ENCODE peak calls at places on chromosomes 4 and X, in five cellular contexts. One of them, this sample, is unnamed. For H3K9me3 and H3K4me1, the result is how much of the 10 kb centered on the place peaks cover.

GRCh38 chrX:3370656-3371055 is 24.2 kb upstream of the MXRA5 start:
- DNase-seq in adrenal gland: no peak
- DNase-seq in left ventricle myocardium inferior: no peak
- DNase-seq in heart left ventricle: no peak
- DNase-seq in H9: no peak
- DNase-seq in this sample: no peak

GRCh38 chr4:83855044-83855443 is 319.1 kb downstream of the GPAT3 start:
- DNase-seq in adrenal gland: no peak
- DNase-seq in left ventricle myocardium inferior: no peak
- DNase-seq in heart left ventricle: no peak
- DNase-seq in H9: no peak
- DNase-seq in this sample: no peak

GRCh38 chr4:13328591-13328990 is 155.5 kb downstream of the RAB28 start:
- DNase-seq in adrenal gland: no peak
- DNase-seq in left ventricle myocardium inferior: no peak
- DNase-seq in heart left ventricle: no peak
- DNase-seq in H9: no peak
- DNase-seq in this sample: no peak

GRCh38 chrX:23782863-23783568 is at the start of gene SAT1:
- DNase-seq in adrenal gland: peak
- DNase-seq in left ventricle myocardium inferior: peak
- DNase-seq in heart left ventricle: peak
- DNase-seq in H9: peak
- DNase-seq in this sample: peak

GRCh38 chrX:101057095-101057714 is 5.3 kb upstream of the TRMT2B start:
- DNase-seq in adrenal gland: no peak
- DNase-seq in left ventricle myocardium inferior: no peak
- DNase-seq in heart left ventricle: no peak
- DNase-seq in H9: no peak
- DNase-seq in this sample: no peak

GRCh38 chr4:94765653-94766052 is 7.9 kb downstream of the BMPR1B start:
- DNase-seq in adrenal gland: no peak
- DNase-seq in left ventricle myocardium inferior: no peak
- DNase-seq in heart left ventricle: no peak
- DNase-seq in H9: no peak
- DNase-seq in this sample: no peak

GRCh38 chr4:95984081-95984480 is 144.2 kb downstream of the PDHA2 start:
- DNase-seq in adrenal gland: no peak
- DNase-seq in left ventricle myocardium inferior: no peak
- DNase-seq in heart left ventricle: no peak
- DNase-seq in H9: no peak
- DNase-seq in this sample: no peak

GRCh38 chr4:95124906-95125504 is 367.2 kb downstream of the BMPR1B start:
- DNase-seq in adrenal gland: peak
- DNase-seq in left ventricle myocardium inferior: no peak
- DNase-seq in heart left ventricle: no peak
- DNase-seq in H9: peak
- DNase-seq in this sample: peak

GRCh38 chrX:16946971-16947562 is 609 bp downstream of the REPS2 start:
- DNase-seq in adrenal gland: peak
- DNase-seq in left ventricle myocardium inferior: peak
- DNase-seq in heart left ventricle: no peak
- DNase-seq in H9: no peak
- DNase-seq in this sample: no peak

GRCh38 chr4:162015090-162015489 is 148.7 kb downstream of the FSTL5 start:
- DNase-seq in adrenal gland: no peak
- DNase-seq in left ventricle myocardium inferior: no peak
- DNase-seq in heart left ventricle: no peak
- DNase-seq in H9: no peak
- DNase-seq in this sample: no peak

GRCh38 chrX:104668550-104668949 is 102.6 kb downstream of the IL1RAPL2 start:
- DNase-seq in adrenal gland: no peak
- DNase-seq in left ventricle myocardium inferior: no peak
- DNase-seq in heart left ventricle: no peak
- DNase-seq in H9: no peak
- DNase-seq in this sample: no peak

GRCh38 chrX:13087322-13088154 is 43.1 kb upstream of the FAM9C start:
- DNase-seq in adrenal gland: no peak
- DNase-seq in left ventricle myocardium inferior: no peak
- DNase-seq in heart left ventricle: no peak
- DNase-seq in H9: no peak
- DNase-seq in this sample: no peak

GRCh38 chr4:119016636-119017035 is 119.0 kb upstream of the MYOZ2 start:
- DNase-seq in adrenal gland: no peak
- DNase-seq in left ventricle myocardium inferior: no peak
- DNase-seq in heart left ventricle: no peak
- DNase-seq in H9: no peak
- DNase-seq in this sample: no peak

GRCh38 chr4:113958766-113959540 is 20.5 kb downstream of the ARSJ start:
- DNase-seq in adrenal gland: no peak
- DNase-seq in left ventricle myocardium inferior: no peak
- DNase-seq in heart left ventricle: no peak
- DNase-seq in H9: no peak
- DNase-seq in this sample: no peak

GRCh38 chrX:46953597-46953996 is 41.4 kb downstream of the JADE3 start:
- DNase-seq in adrenal gland: no peak
- DNase-seq in left ventricle myocardium inferior: no peak
- DNase-seq in heart left ventricle: no peak
- DNase-seq in H9: peak
- DNase-seq in this sample: no peak

GRCh38 chr4:5783486-5783885 is 72.5 kb downstream of the EVC start:
- DNase-seq in adrenal gland: no peak
- DNase-seq in left ventricle myocardium inferior: no peak
- DNase-seq in heart left ventricle: no peak
- DNase-seq in H9: peak
- DNase-seq in this sample: no peak

GRCh38 chrX:120452131-120452530 is 17.0 kb downstream of the LAMP2 start:
- DNase-seq in adrenal gland: no peak
- DNase-seq in left ventricle myocardium inferior: no peak
- DNase-seq in heart left ventricle: no peak
- DNase-seq in H9: peak
- DNase-seq in this sample: peak

GRCh38 chrX:8913665-8914409 is 112.7 kb upstream of the FAM9A start:
- DNase-seq in adrenal gland: peak
- DNase-seq in left ventricle myocardium inferior: peak
- DNase-seq in heart left ventricle: peak
- DNase-seq in H9: no peak
- DNase-seq in this sample: no peak

GRCh38 chr4:137069473-137069872 is 462.8 kb downstream of the PCDH18 start:
- DNase-seq in adrenal gland: no peak
- DNase-seq in left ventricle myocardium inferior: no peak
- DNase-seq in heart left ventricle: no peak
- DNase-seq in H9: no peak
- DNase-seq in this sample: no peak

GRCh38 chr4:129998436-129999150 is 902.6 kb downstream of the C4orf33 start:
- DNase-seq in adrenal gland: no peak
- DNase-seq in left ventricle myocardium inferior: no peak
- DNase-seq in heart left ventricle: no peak
- DNase-seq in H9: no peak
- DNase-seq in this sample: no peak

GRCh38 chr4:25401066-25401465 is 24.0 kb downstream of the ANAPC4 start:
- DNase-seq in adrenal gland: no peak
- DNase-seq in left ventricle myocardium inferior: no peak
- DNase-seq in heart left ventricle: no peak
- DNase-seq in H9: no peak
- DNase-seq in this sample: no peak

GRCh38 chr4:147049940-147050852 is 104.5 kb upstream of the TTC29 start:
- DNase-seq in adrenal gland: no peak
- DNase-seq in left ventricle myocardium inferior: no peak
- DNase-seq in heart left ventricle: no peak
- DNase-seq in H9: no peak
- DNase-seq in this sample: no peak

GRCh38 chr4:119865389-119865788 is 201.3 kb downstream of the MAD2L1 start:
- DNase-seq in adrenal gland: no peak
- DNase-seq in left ventricle myocardium inferior: no peak
- DNase-seq in heart left ventricle: no peak
- DNase-seq in H9: no peak
- DNase-seq in this sample: no peak

GRCh38 chrX:25523574-25523973 is 507.8 kb upstream of the ARX start:
- DNase-seq in adrenal gland: peak
- DNase-seq in left ventricle myocardium inferior: no peak
- DNase-seq in heart left ventricle: no peak
- DNase-seq in H9: peak
- DNase-seq in this sample: peak

GRCh38 chrX:9416562-9417319 is 48.1 kb upstream of the TBL1X start:
- DNase-seq in adrenal gland: no peak
- DNase-seq in left ventricle myocardium inferior: no peak
- DNase-seq in heart left ventricle: no peak
- DNase-seq in H9: no peak
- DNase-seq in this sample: no peak

GRCh38 chrX:72142094-72142843 is 10.6 kb upstream of the RTL5 start:
- DNase-seq in adrenal gland: no peak
- DNase-seq in left ventricle myocardium inferior: no peak
- DNase-seq in heart left ventricle: no peak
- DNase-seq in H9: no peak
- DNase-seq in this sample: peak

GRCh38 chr4:152943673-152944072 is 7.5 kb downstream of the FHDC1 start:
- DNase-seq in adrenal gland: no peak
- DNase-seq in left ventricle myocardium inferior: no peak
- DNase-seq in heart left ventricle: no peak
- DNase-seq in H9: no peak
- DNase-seq in this sample: no peak

GRCh38 chr4:1746265-1746691 is 25.0 kb downstream of the TACC3 start:
- DNase-seq in adrenal gland: peak
- DNase-seq in left ventricle myocardium inferior: peak
- DNase-seq in heart left ventricle: peak
- DNase-seq in H9: peak
- DNase-seq in this sample: peak

GRCh38 chr4:1744552-1744951 is 23.2 kb downstream of the TACC3 start:
- DNase-seq in adrenal gland: no peak
- DNase-seq in left ventricle myocardium inferior: no peak
- DNase-seq in heart left ventricle: no peak
- DNase-seq in H9: no peak
- DNase-seq in this sample: no peak

GRCh38 chr4:1745165-1745564 is 23.8 kb downstream of the TACC3 start:
- DNase-seq in adrenal gland: no peak
- DNase-seq in left ventricle myocardium inferior: no peak
- DNase-seq in heart left ventricle: no peak
- DNase-seq in H9: no peak
- DNase-seq in this sample: no peak

GRCh38 chr4:1746919-1747602 is 25.7 kb downstream of the TACC3 start:
- DNase-seq in adrenal gland: no peak
- DNase-seq in left ventricle myocardium inferior: no peak
- DNase-seq in heart left ventricle: no peak
- DNase-seq in H9: no peak
- DNase-seq in this sample: no peak

DNA sequence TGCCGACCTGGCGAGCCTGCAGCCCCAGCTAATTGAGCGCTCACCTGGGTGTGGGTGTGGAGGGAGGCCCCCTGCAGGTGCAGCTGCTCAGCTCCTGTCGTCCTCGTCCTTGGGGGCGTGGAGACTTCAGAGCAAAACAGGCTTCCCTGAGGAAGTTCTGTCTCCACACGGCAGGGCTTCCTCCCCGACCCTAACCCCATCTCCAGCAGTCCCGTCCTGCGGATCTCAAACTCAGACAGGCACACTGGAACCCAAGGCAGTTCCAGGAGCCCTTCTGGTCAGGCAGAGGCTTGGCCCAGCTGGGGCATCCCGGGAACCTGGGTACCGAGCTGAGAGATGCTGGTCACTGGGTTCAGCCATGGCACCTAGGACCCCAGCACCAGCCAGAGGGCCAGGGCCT is 24.4 kb downstream of the TACC3 start:
- DNase-seq in adrenal gland: no peak
- DNase-seq in left ventricle myocardium inferior: no peak
- DNase-seq in heart left ventricle: no peak
- DNase-seq in H9: no peak
- DNase-seq in this sample: no peak
- H3K9me3 ChIP-seq in adrenal gland: under half
- H3K9me3 ChIP-seq in left ventricle myocardium inferior: under half
- H3K9me3 ChIP-seq in heart left ventricle: under half
- H3K9me3 ChIP-seq in H9: under half
- H3K9me3 ChIP-seq in this sample: under half

GRCh38 chr4:76307670-76308014 is 1.1 kb downstream of the STBD1 start:
- DNase-seq in adrenal gland: peak
- DNase-seq in left ventricle myocardium inferior: peak
- DNase-seq in heart left ventricle: peak
- DNase-seq in H9: no peak
- DNase-seq in this sample: peak
- H3K4me1 ChIP-seq in adrenal gland: under half
- H3K4me1 ChIP-seq in left ventricle myocardium inferior: half or more
- H3K4me1 ChIP-seq in heart left ventricle: under half
- H3K4me1 ChIP-seq in H9: under half
- H3K4me1 ChIP-seq in this sample: under half

GRCh38 chr4:11119474-11119873 is 309.2 kb downstream of the HS3ST1 start:
- DNase-seq in adrenal gland: no peak
- DNase-seq in left ventricle myocardium inferior: no peak
- DNase-seq in heart left ventricle: no peak
- DNase-seq in H9: no peak
- DNase-seq in this sample: no peak

GRCh38 chr4:11118513-11118912 is 310.2 kb downstream of the HS3ST1 start:
- DNase-seq in adrenal gland: no peak
- DNase-seq in left ventricle myocardium inferior: no peak
- DNase-seq in heart left ventricle: no peak
- DNase-seq in H9: no peak
- DNase-seq in this sample: no peak

DNA sequence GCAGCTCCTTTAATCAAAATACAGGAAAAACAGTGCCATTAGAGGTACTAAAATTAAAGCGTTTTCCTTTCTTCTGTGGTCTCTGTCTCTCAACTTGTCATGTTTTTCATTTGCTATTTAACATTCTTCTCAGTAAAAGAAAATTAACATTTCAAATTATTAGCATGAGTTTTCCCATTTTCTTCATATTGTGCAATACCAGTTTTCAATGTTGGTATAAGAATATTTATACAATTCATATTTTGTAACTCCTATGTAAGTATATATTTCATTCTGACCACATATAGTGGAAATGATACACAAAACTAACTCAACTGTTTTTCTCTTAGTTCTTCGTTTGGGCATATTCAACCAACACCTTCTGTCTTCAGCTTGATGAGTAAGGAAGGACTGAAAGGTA is 308.3 kb downstream of the HS3ST1 start:
- DNase-seq in adrenal gland: no peak
- DNase-seq in left ventricle myocardium inferior: no peak
- DNase-seq in heart left ventricle: no peak
- DNase-seq in H9: no peak
- DNase-seq in this sample: no peak
- H3K9me3 ChIP-seq in adrenal gland: under half
- H3K9me3 ChIP-seq in left ventricle myocardium inferior: under half
- H3K9me3 ChIP-seq in heart left ventricle: under half
- H3K9me3 ChIP-seq in H9: under half
- H3K9me3 ChIP-seq in this sample: under half

GRCh38 chrX:34559325-34559724 is 97.8 kb downstream of the TMEM47 start:
- DNase-seq in adrenal gland: no peak
- DNase-seq in left ventricle myocardium inferior: no peak
- DNase-seq in heart left ventricle: no peak
- DNase-seq in H9: peak
- DNase-seq in this sample: no peak

GRCh38 chrX:34560180-34560579 is 96.9 kb downstream of the TMEM47 start:
- DNase-seq in adrenal gland: no peak
- DNase-seq in left ventricle myocardium inferior: no peak
- DNase-seq in heart left ventricle: no peak
- DNase-seq in H9: peak
- DNase-seq in this sample: no peak

GRCh38 chrX:34562006-34562405 is 95.1 kb downstream of the TMEM47 start:
- DNase-seq in adrenal gland: no peak
- DNase-seq in left ventricle myocardium inferior: no peak
- DNase-seq in heart left ventricle: no peak
- DNase-seq in H9: no peak
- DNase-seq in this sample: no peak

GRCh38 chrX:34563809-34564208 is 93.3 kb downstream of the TMEM47 start:
- DNase-seq in adrenal gland: no peak
- DNase-seq in left ventricle myocardium inferior: no peak
- DNase-seq in heart left ventricle: no peak
- DNase-seq in H9: no peak
- DNase-seq in this sample: no peak

GRCh38 chrX:34563061-34563460 is 94.0 kb downstream of the TMEM47 start:
- DNase-seq in adrenal gland: no peak
- DNase-seq in left ventricle myocardium inferior: no peak
- DNase-seq in heart left ventricle: no peak
- DNase-seq in H9: no peak
- DNase-seq in this sample: no peak
- H3K4me1 ChIP-seq in adrenal gland: under half
- H3K4me1 ChIP-seq in left ventricle myocardium inferior: under half
- H3K4me1 ChIP-seq in heart left ventricle: under half
- H3K4me1 ChIP-seq in H9: under half
- H3K4me1 ChIP-seq in this sample: under half

This sample was measured in BE2C.